ENCODE peak calls at places on chromosomes 5 and 9, in eight cellular contexts. E, N, M, K, A, S, W and Z are unnamed samples.
A peak's percentile ranks its signal among the peaks of the same experiment; 100 is the strongest.

GRCh38 chr9:2267171-2267740 is 252.1 kb downstream of the SMARCA2 start:
- ATAC-seq in N (no peak), W (peak; percentile 98), S (no peak), E (peak; percentile 92), A (no peak), K (no peak), M (no peak), Z (no peak)

GRCh38 chr5:43569236-43569635 is 12.4 kb upstream of the PAIP1 start:
- ATAC-seq in W (no peak), N (no peak), K (no peak), A (no peak), M (no peak), E (no peak), S (no peak), Z (no peak)

GRCh38 chr5:143585970-143586369 is 182.5 kb upstream of the NR3C1 start:
- ATAC-seq in W (peak; percentile 28), S (no peak), N (peak; percentile 84), A (peak; percentile 55), M (no peak), K (peak; percentile 73), E (peak; percentile 66), Z (no peak)

GRCh38 chr5:5288236-5288635 is 134.2 kb upstream of the ICE1 start:
- ATAC-seq in A (no peak), S (no peak), M (no peak), K (no peak), W (no peak), N (no peak), E (no peak), Z (no peak)

GRCh38 chr9:35563791-35564197 is 41.3 kb upstream of the TESK1 start:
- ATAC-seq in S (peak; percentile 30), K (no peak), E (peak; percentile 79), A (no peak), W (peak; percentile 65), N (no peak), M (no peak), Z (peak; percentile 46)

GRCh38 chr5:66561366-66561990 is 34.7 kb upstream of the MAST4 start:
- ATAC-seq in N (no peak), S (no peak), M (no peak), E (no peak), K (no peak), W (no peak), A (no peak), Z (no peak)

GRCh38 chr5:153900703-153901395 is 137.9 kb downstream of the FAM114A2 start:
- ATAC-seq in S (peak; percentile 89), K (no peak), W (peak; percentile 76), M (no peak), A (no peak), N (no peak), E (no peak), Z (no peak)

GRCh38 chr9:81722277-81722676 is 32.9 kb upstream of the TLE1 start:
- ATAC-seq in K (no peak), S (no peak), N (no peak), M (no peak), A (no peak), W (no peak), E (no peak), Z (no peak)

GRCh38 chr5:139283252-139284166 is 10.0 kb upstream of the MATR3 start:
- ATAC-seq in K (no peak), E (no peak), S (no peak), A (no peak), W (peak; percentile 15), N (no peak), M (no peak), Z (no peak)